ENCODE peak calls at places on chromosomes 11 and 22, in seven cellular contexts. B is fibroblast of lung, G is brain microvascular endothelial cell, R is IMR-90, T is spleen, P is fibroblast of pulmonary artery, Q is HCT116. V is an unnamed sample.
A peak's percentile ranks its signal among the peaks of the same experiment; 100 is the strongest.

GRCh38 chr11:78802058-78802633 is 227.5 kb upstream of the NARS2 start:
- DNase-seq in B (peak; percentile 63), G (no peak), R (no peak), T (no peak), P (peak; percentile 36), Q (no peak), V (no peak)

GRCh38 chr11:121341609-121342008 is 49.0 kb downstream of the SC5D start:
- DNase-seq in B (no peak), G (no peak), R (no peak), T (no peak), P (no peak), Q (no peak), V (no peak)

GRCh38 chr11:26572770-26573402 is 823 bp upstream of the MUC15 start:
- DNase-seq in B (no peak), G (no peak), R (no peak), T (no peak), P (no peak), Q (no peak), V (no peak)

GRCh38 chr11:119779195-119780071 is 50.4 kb upstream of the NECTIN1 start:
- DNase-seq in B (no peak), G (no peak), R (no peak), T (peak; percentile 55), P (no peak), Q (no peak), V (no peak)

GRCh38 chr11:65439331-65440181 is 17.0 kb downstream of the NEAT1 start:
- DNase-seq in B (peak; percentile 36), G (peak; percentile 34), R (peak; percentile 48), T (no peak), P (peak; percentile 49), Q (no peak), V (no peak)

GRCh38 chr11:16942917-16943316 is 71.3 kb downstream of the PLEKHA7 start:
- DNase-seq in B (no peak), G (no peak), R (no peak), T (no peak), P (no peak), Q (no peak), V (no peak)

GRCh38 chr11:100851584-100852152 is 164.6 kb downstream of the ARHGAP42 start:
- DNase-seq in B (no peak), G (no peak), R (no peak), T (no peak), P (no peak), Q (no peak), V (no peak)

GRCh38 chr11:63574856-63575602 is 11.8 kb upstream of the PLAAT2 start:
- DNase-seq in B (peak; percentile 33), G (no peak), R (peak; percentile 27), T (no peak), P (peak; percentile 24), Q (no peak), V (peak; percentile 66)

GRCh38 chr11:58609723-58610122 is 12.7 kb upstream of the CNTF start:
- DNase-seq in B (no peak), G (no peak), R (no peak), T (no peak), P (no peak), Q (no peak), V (no peak)

GRCh38 chr11:27291302-27291889 is 71.6 kb downstream of the CCDC34 start:
- DNase-seq in B (no peak), G (no peak), R (no peak), T (no peak), P (no peak), Q (peak; percentile 15), V (no peak)

GRCh38 chr22:44497218-44497903 is 672 bp downstream of the RTL6 start:
- DNase-seq in B (peak; percentile 27), G (no peak), R (peak; percentile 34), T (peak; percentile 82), P (peak; percentile 26), Q (no peak), V (no peak)

GRCh38 chr22:37186997-37187522 is 987 bp downstream of the C1QTNF6 start:
- DNase-seq in B (peak; percentile 18), G (no peak), R (peak; percentile 9), T (peak; percentile 63), P (peak; percentile 38), Q (no peak), V (no peak)

GRCh38 chr11:33875621-33876294 is 16.1 kb downstream of the LMO2 start:
- DNase-seq in B (no peak), G (no peak), R (no peak), T (peak; percentile 33), P (no peak), Q (no peak), V (no peak)

GRCh38 chr11:44275961-44276550 is 33.9 kb downstream of the ALX4 start:
- DNase-seq in B (no peak), G (no peak), R (no peak), T (peak; percentile 57), P (no peak), Q (no peak), V (no peak)

GRCh38 chr11:37449146-37449545 is 851.1 kb upstream of the RAG2 start:
- DNase-seq in B (peak; percentile 49), G (peak; percentile 51), R (peak; percentile 68), T (no peak), P (peak; percentile 82), Q (no peak), V (no peak)

GRCh38 chr11:6397636-6398035 is 7.4 kb downstream of the SMPD1 start:
- DNase-seq in B (peak; percentile 60), G (peak; percentile 38), R (peak; percentile 44), T (no peak), P (peak; percentile 50), Q (no peak), V (no peak)

GRCh38 chr11:1234054-1234720 is 11.3 kb downstream of the MUC5B start:
- DNase-seq in B (no peak), G (no peak), R (no peak), T (peak; percentile 62), P (no peak), Q (no peak), V (no peak)

GRCh38 chr22:46864314-46865051 is 102.0 kb downstream of the TBC1D22A start:
- DNase-seq in B (no peak), G (no peak), R (no peak), T (no peak), P (no peak), Q (no peak), V (peak; percentile 48)

GRCh38 chr22:19765477-19766234 is 5.1 kb downstream of the TBX1 start:
- DNase-seq in B (no peak), G (no peak), R (no peak), T (no peak), P (no peak), Q (no peak), V (no peak)

GRCh38 chr11:85960678-85961077 is 105.5 kb downstream of the CCDC83 start:
- DNase-seq in B (no peak), G (no peak), R (no peak), T (no peak), P (no peak), Q (no peak), V (no peak)

GRCh38 chr22:22099833-22100812 is 117.5 kb upstream of the TOP3B start:
- DNase-seq in B (no peak), G (peak; percentile 13), R (peak; percentile 32), T (no peak), P (peak; percentile 24), Q (peak; percentile 35), V (no peak)

GRCh38 chr11:106706355-106706754 is 311.9 kb downstream of the GUCY1A2 start:
- DNase-seq in B (peak; percentile 86), G (peak; percentile 80), R (peak; percentile 67), T (no peak), P (peak; percentile 79), Q (peak; percentile 27), V (no peak)

GRCh38 chr11:67644042-67644441 is 4.5 kb upstream of the TBX10 start:
- DNase-seq in B (no peak), G (no peak), R (no peak), T (no peak), P (peak; percentile 20), Q (peak; percentile 16), V (no peak)
- TF ChIP-seq CTCF in B (no peak), G (peak; percentile 51), R (peak; percentile 9), T (no peak), P (peak; percentile 25), Q (peak; percentile 63), V (peak; percentile 11)

GRCh38 chr11:47552086-47552580 is 799 bp downstream of the CELF1 start:
- DNase-seq in B (peak; percentile 70), G (peak; percentile 19), R (peak; percentile 52), T (no peak), P (peak; percentile 53), Q (no peak), V (no peak)

GRCh38 chr11:47552581-47553416 is at the start of gene CELF1:
- DNase-seq in B (peak; percentile 82), G (peak; percentile 80), R (peak; percentile 83), T (peak; percentile 99), P (peak; percentile 87), Q (peak; percentile 63), V (peak; percentile 98)

GRCh38 chr11:47550288-47551052 is 2.5 kb downstream of the CELF1 start:
- DNase-seq in B (no peak), G (no peak), R (no peak), T (peak; percentile 64), P (no peak), Q (no peak), V (no peak)

GRCh38 chr11:47553417-47553746 is 450 bp upstream of the CELF1 start:
- DNase-seq in B (no peak), G (no peak), R (no peak), T (no peak), P (peak; percentile 51), Q (no peak), V (no peak)

GRCh38 chr11:47551086-47551485 is 1.8 kb downstream of the CELF1 start:
- DNase-seq in B (peak; percentile 32), G (no peak), R (peak; percentile 48), T (no peak), P (peak; percentile 44), Q (no peak), V (no peak)
- TF ChIP-seq CTCF in B (peak; percentile 40), G (peak; percentile 63), R (peak; percentile 32), T (peak; percentile 12), P (peak; percentile 42), Q (peak; percentile 48), V (peak; percentile 44)

GRCh38 chr22:25060522-25061071 is 108.1 kb downstream of the KIAA1671 start:
- DNase-seq in B (no peak), G (no peak), R (no peak), T (no peak), P (no peak), Q (no peak), V (no peak)
- TF ChIP-seq CTCF in B (peak; percentile 2), G (peak; percentile 23), R (no peak), T (no peak), P (peak; percentile 17), Q (peak; percentile 49), V (peak; percentile 15)

DNA sequence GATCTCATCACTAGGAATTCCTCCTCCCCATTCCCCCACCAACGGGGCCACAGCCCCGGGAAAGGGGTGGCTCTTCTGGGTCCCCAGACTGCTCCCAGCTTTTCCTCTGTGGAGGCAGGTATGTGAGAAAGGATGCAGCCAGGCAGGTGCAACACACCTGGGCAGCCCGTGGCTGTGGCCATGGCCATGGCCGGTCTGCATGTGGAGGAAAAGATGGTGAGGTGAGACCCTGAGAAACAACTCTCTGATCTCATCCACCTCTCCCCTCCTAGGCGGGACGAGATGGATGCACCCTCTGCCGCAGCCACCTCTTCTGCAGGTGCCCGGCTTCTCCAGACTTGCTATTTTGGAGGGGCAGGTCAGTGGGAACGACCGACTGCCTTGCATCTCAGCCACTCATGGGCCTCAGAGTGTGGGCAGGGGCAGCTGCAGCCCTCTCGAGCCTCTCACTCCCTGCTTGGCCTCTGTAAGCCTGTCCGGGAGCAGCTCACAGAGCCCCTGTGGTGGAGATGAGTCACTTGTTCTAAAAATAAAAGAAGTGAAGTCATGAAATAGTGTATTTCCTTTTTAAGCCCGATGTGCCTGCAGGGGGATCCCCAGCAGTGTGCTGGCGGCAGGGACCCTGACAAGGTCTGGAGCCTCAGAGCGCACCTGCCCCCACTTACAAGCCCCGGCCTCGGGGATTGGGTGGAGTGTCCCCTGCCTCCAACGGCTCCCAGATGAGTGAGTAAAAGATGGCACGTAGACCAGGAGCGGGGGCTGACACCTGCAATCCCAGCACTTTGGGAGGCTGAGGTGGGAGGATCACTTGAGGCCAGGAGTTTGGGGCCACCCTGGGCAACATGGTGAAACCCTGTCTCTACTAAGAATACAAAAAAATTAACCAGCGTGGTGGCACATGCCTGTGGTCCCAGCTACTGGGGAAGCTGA is 10.7 kb downstream of the SMIM38 start:
- DNase-seq in B (peak; percentile 89), G (peak; percentile 84), R (peak; percentile 93), T (peak; percentile 62), P (peak; percentile 75), Q (peak; percentile 35), V (no peak)
- TF ChIP-seq CTCF in B (peak; percentile 26), G (peak; percentile 59), R (peak; percentile 45), T (no peak), P (peak; percentile 15), Q (no peak), V (peak; percentile 45)

V was measured in osteocyte.